ENCODE peak calls at places on chromosomes 1 and 21, in four cellular contexts. One of them, this sample, is unnamed.

GRCh38 chr1:89454845-89455521 is 69.6 kb upstream of the LRRC8B start:
- DNase-seq in lung: no peak
- DNase-seq in Panc1: peak; percentile 38
- DNase-seq in body of pancreas: peak; percentile 31
- DNase-seq in this sample: peak; percentile 66

GRCh38 chr1:221161571-221162041 is 282.4 kb downstream of the HLX start:
- DNase-seq in Panc1: no peak
- DNase-seq in body of pancreas: no peak
- DNase-seq in lung: no peak
- DNase-seq in this sample: no peak

GRCh38 chr1:22122273-22123070 is 20.4 kb downstream of the WNT4 start:
- DNase-seq in lung: no peak
- DNase-seq in body of pancreas: no peak
- DNase-seq in Panc1: no peak
- DNase-seq in this sample: no peak

GRCh38 chr1:94621392-94621791 is 79.8 kb upstream of the F3 start:
- DNase-seq in Panc1: no peak
- DNase-seq in lung: no peak
- DNase-seq in body of pancreas: peak; percentile 63
- DNase-seq in this sample: peak; percentile 99

GRCh38 chr1:25617626-25618432 is 1.2 kb downstream of the MAN1C1 start:
- DNase-seq in lung: no peak
- DNase-seq in body of pancreas: no peak
- DNase-seq in Panc1: no peak
- DNase-seq in this sample: no peak

GRCh38 chr1:231861541-231862481 is 235.2 kb downstream of the DISC1 start:
- DNase-seq in Panc1: no peak
- DNase-seq in lung: no peak
- DNase-seq in body of pancreas: no peak
- DNase-seq in this sample: no peak

GRCh38 chr1:234478152-234478480 is 863 bp downstream of the TARBP1 start:
- DNase-seq in Panc1: no peak
- DNase-seq in body of pancreas: peak; percentile 79
- DNase-seq in lung: peak; percentile 66
- DNase-seq in this sample: no peak

GRCh38 chr1:248805905-248806304 is 19.8 kb downstream of the SH3BP5L start:
- DNase-seq in lung: no peak
- DNase-seq in body of pancreas: no peak
- DNase-seq in Panc1: no peak
- DNase-seq in this sample: no peak

GRCh38 chr1:8006037-8006963 is 19.8 kb downstream of the ERRFI1 start:
- DNase-seq in lung: no peak
- DNase-seq in body of pancreas: no peak
- DNase-seq in Panc1: no peak
- DNase-seq in this sample: peak; percentile 82

GRCh38 chr1:78334952-78335351 is 155.8 kb upstream of the PTGFR start:
- DNase-seq in lung: no peak
- DNase-seq in Panc1: no peak
- DNase-seq in body of pancreas: no peak
- DNase-seq in this sample: no peak

GRCh38 chr21:44549525-44550211 is 1.6 kb downstream of the KRTAP10-2 start:
- DNase-seq in Panc1: no peak
- DNase-seq in lung: peak; percentile 18
- DNase-seq in body of pancreas: no peak
- DNase-seq in this sample: no peak

GRCh38 chr1:200206761-200207160 is 179.3 kb downstream of the NR5A2 start:
- DNase-seq in Panc1: no peak
- DNase-seq in lung: no peak
- DNase-seq in body of pancreas: no peak
- DNase-seq in this sample: no peak

GRCh38 chr1:81312272-81312754 is 488.4 kb upstream of the ADGRL2 start:
- DNase-seq in body of pancreas: no peak
- DNase-seq in Panc1: no peak
- DNase-seq in lung: no peak
- DNase-seq in this sample: no peak

GRCh38 chr1:66576645-66577044 is 42.7 kb downstream of the SGIP1 start:
- DNase-seq in body of pancreas: no peak
- DNase-seq in lung: no peak
- DNase-seq in Panc1: no peak
- DNase-seq in this sample: peak; percentile 31

GRCh38 chr1:244381887-244382565 is 69.7 kb downstream of the ADSS2 start:
- DNase-seq in lung: no peak
- DNase-seq in body of pancreas: no peak
- DNase-seq in Panc1: no peak
- DNase-seq in this sample: peak; percentile 39

GRCh38 chr1:28067523-28068090 is 20.8 kb downstream of the EYA3 start:
- DNase-seq in lung: no peak
- DNase-seq in Panc1: no peak
- DNase-seq in body of pancreas: no peak
- DNase-seq in this sample: no peak

GRCh38 chr1:201894343-201895119 is 5.8 kb downstream of the SHISA4 start:
- DNase-seq in body of pancreas: no peak
- DNase-seq in Panc1: no peak
- DNase-seq in lung: no peak
- DNase-seq in this sample: no peak

GRCh38 chr1:54748094-54748835 is 16.1 kb downstream of the PARS2 start:
- DNase-seq in body of pancreas: no peak
- DNase-seq in lung: no peak
- DNase-seq in Panc1: no peak
- DNase-seq in this sample: no peak

GRCh38 chr1:224380003-224380402 is 23.3 kb downstream of the CNIH4 start:
- DNase-seq in body of pancreas: no peak
- DNase-seq in lung: no peak
- DNase-seq in Panc1: no peak
- DNase-seq in this sample: no peak

GRCh38 chr1:25030674-25031589 is 100.9 kb upstream of the RUNX3 start:
- DNase-seq in Panc1: no peak
- DNase-seq in lung: no peak
- DNase-seq in body of pancreas: no peak
- DNase-seq in this sample: peak; percentile 52

GRCh38 chr21:35840197-35840799 is 220.0 kb downstream of the SETD4 start:
- DNase-seq in Panc1: peak; percentile 38
- DNase-seq in body of pancreas: peak; percentile 76
- DNase-seq in lung: peak; percentile 51
- DNase-seq in this sample: peak; percentile 52

GRCh38 chr1:30675761-30676160 is 47.6 kb downstream of the MATN1 start:
- DNase-seq in body of pancreas: no peak
- DNase-seq in lung: no peak
- DNase-seq in Panc1: no peak
- DNase-seq in this sample: peak; percentile 58

GRCh38 chr1:193338194-193338593 is 151.8 kb upstream of the B3GALT2 start:
- DNase-seq in Panc1: no peak
- DNase-seq in lung: no peak
- DNase-seq in body of pancreas: no peak
- DNase-seq in this sample: peak; percentile 39

GRCh38 chr1:34147301-34147700 is 17.7 kb downstream of the CSMD2 start:
- DNase-seq in lung: no peak
- DNase-seq in body of pancreas: no peak
- DNase-seq in Panc1: no peak
- DNase-seq in this sample: no peak

GRCh38 chr1:44327679-44328491 is 27.2 kb downstream of the ERI3 start:
- DNase-seq in body of pancreas: peak; percentile 93
- DNase-seq in lung: peak; percentile 90
- DNase-seq in Panc1: peak; percentile 99
- DNase-seq in this sample: peak; percentile 100

GRCh38 chr1:171817511-171818265 is 23.6 kb upstream of the DNM3 start:
- DNase-seq in lung: no peak
- DNase-seq in body of pancreas: no peak
- DNase-seq in Panc1: no peak
- DNase-seq in this sample: peak; percentile 90

GRCh38 chr1:241250465-241250864 is 106.5 kb downstream of the RGS7 start:
- DNase-seq in lung: no peak
- DNase-seq in Panc1: no peak
- DNase-seq in body of pancreas: no peak
- DNase-seq in this sample: no peak

DNA sequence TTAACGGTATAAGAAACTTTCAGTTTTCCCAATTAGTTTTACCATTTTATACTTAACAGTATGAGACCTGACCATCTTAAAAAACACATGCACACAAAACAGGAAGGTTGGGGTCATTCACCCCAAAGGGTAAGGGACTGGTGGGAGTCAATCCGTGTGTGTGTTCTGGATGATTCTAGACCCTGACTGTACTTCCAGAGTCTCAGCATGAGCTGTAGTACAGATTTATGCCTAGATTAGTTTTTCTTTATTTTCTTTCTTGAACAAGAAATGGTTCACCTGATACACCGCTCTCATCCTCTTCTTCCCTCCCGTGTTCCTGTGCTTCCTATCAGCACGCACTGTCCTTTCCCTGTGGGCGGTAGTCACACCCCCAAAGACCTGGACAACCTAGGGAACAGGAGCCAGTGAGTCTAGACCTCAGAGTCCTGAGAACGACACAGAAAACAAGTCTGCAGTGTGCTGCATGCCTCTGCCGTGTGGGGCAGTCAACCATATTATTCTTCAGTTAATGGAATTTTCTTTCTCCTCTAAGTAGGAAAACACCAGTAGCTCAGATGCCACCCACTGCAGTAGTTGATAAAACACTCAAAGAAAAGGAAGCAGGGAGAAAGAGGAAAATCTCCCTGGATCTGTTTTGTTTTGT is 38.9 kb upstream of the MRPS6 start:
- DNase-seq in body of pancreas: no peak
- DNase-seq in Panc1: no peak
- DNase-seq in lung: peak; percentile 10
- DNase-seq in this sample: no peak
- TF ChIP-seq CTCF in body of pancreas: no peak
- TF ChIP-seq CTCF in Panc1: no peak
- TF ChIP-seq CTCF in lung: no peak
- TF ChIP-seq CTCF in this sample: no peak

GRCh38 chr1:203165101-203165799 is 10.4 kb downstream of the MYBPH start:
- DNase-seq in Panc1: no peak
- DNase-seq in lung: no peak
- DNase-seq in body of pancreas: no peak
- DNase-seq in this sample: no peak
- H3K4me1 ChIP-seq in Panc1: no peaks in the 10 kb centered on the region
- H3K4me1 ChIP-seq in lung: no peaks in the 10 kb centered on the region
- H3K4me1 ChIP-seq in body of pancreas: peaks cover 10% of the 10 kb centered on the region
- H3K4me1 ChIP-seq in this sample: no peaks in the 10 kb centered on the region

DNA sequence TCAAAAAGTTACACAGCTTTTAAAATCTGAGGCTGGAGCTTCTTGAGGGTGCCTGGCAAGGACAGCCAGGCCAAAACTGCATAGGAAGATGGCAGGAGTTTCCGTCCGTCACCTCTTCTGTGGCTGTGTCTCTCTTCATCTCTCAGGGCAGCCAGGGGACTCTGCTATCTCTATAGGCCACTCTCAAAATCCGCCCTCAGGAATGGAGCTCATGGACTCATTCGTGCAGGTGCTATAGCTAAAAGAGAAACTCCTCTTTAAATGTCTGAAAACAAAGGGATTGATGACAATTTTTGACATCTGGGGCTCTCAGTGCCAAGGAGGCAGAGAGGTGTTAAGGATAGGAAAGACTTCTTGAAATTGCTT is 27.2 kb downstream of the OVAAL start:
- DNase-seq in lung: no peak
- DNase-seq in Panc1: no peak
- DNase-seq in body of pancreas: no peak
- DNase-seq in this sample: no peak
- H3K27ac ChIP-seq in lung: no peak overlapping the region
- H3K27ac ChIP-seq in Panc1: no peak overlapping the region
- H3K27ac ChIP-seq in body of pancreas: peak overlapping the region; percentile 35
- H3K27ac ChIP-seq in this sample: peak overlapping the region; percentile 12

GRCh38 chr21:26849428-26850115 is 4.4 kb upstream of the ADAMTS1 start:
- DNase-seq in body of pancreas: no peak
- DNase-seq in lung: no peak
- DNase-seq in Panc1: no peak
- DNase-seq in this sample: peak; percentile 37
- TF ChIP-seq CTCF in body of pancreas: peak; percentile 70
- TF ChIP-seq CTCF in lung: peak; percentile 32
- TF ChIP-seq CTCF in Panc1: peak; percentile 6
- TF ChIP-seq CTCF in this sample: peak; percentile 71

This sample was measured in foreskin keratinocyte.